ENCODE peak calls at places on chromosomes 1 and 21, in four cellular contexts. One of them, this sample, is unnamed.

GRCh38 chr1:184965889-184966860 is 8.1 kb downstream of the NIBAN1 start:
- DNase-seq in H1: no peak
- DNase-seq in natural killer cell: no peak
- DNase-seq in astrocyte: peak
- DNase-seq in this sample: peak

GRCh38 chr1:224763126-224763764 is 147.1 kb downstream of the CNIH3 start:
- DNase-seq in natural killer cell: no peak
- DNase-seq in H1: no peak
- DNase-seq in astrocyte: no peak
- DNase-seq in this sample: peak

GRCh38 chr1:41351262-41352151 is 9.7 kb upstream of the FOXO6 start:
- DNase-seq in astrocyte: no peak
- DNase-seq in H1: no peak
- DNase-seq in natural killer cell: peak
- DNase-seq in this sample: no peak

GRCh38 chr1:27496604-27497155 is 6.7 kb upstream of the WASF2 start:
- DNase-seq in natural killer cell: no peak
- DNase-seq in H1: no peak
- DNase-seq in astrocyte: peak
- DNase-seq in this sample: peak

GRCh38 chr21:24375201-24375600 is 1232.1 kb downstream of the MRPL39 start:
- DNase-seq in H1: no peak
- DNase-seq in natural killer cell: no peak
- DNase-seq in astrocyte: no peak
- DNase-seq in this sample: no peak

GRCh38 chr1:91924146-91924545 is 25.1 kb upstream of the BRDT start:
- DNase-seq in natural killer cell: no peak
- DNase-seq in H1: no peak
- DNase-seq in astrocyte: peak
- DNase-seq in this sample: peak

GRCh38 chr1:197471248-197472035 is 203.4 kb downstream of the CRB1 start:
- DNase-seq in natural killer cell: no peak
- DNase-seq in H1: no peak
- DNase-seq in astrocyte: peak
- DNase-seq in this sample: no peak

GRCh38 chr1:157234705-157235273 is 96.6 kb upstream of the ETV3 start:
- DNase-seq in astrocyte: no peak
- DNase-seq in natural killer cell: no peak
- DNase-seq in H1: no peak
- DNase-seq in this sample: no peak

GRCh38 chr1:211616231-211617031 is 37.5 kb upstream of the SLC30A1 start:
- DNase-seq in H1: no peak
- DNase-seq in astrocyte: peak
- DNase-seq in natural killer cell: no peak
- DNase-seq in this sample: no peak

GRCh38 chr1:86915737-86916235 is 1.4 kb downstream of the HS2ST1 start:
- DNase-seq in natural killer cell: no peak
- DNase-seq in astrocyte: no peak
- DNase-seq in H1: no peak
- DNase-seq in this sample: peak

GRCh38 chr1:209412036-209412435 is 171.5 kb upstream of the CAMK1G start:
- DNase-seq in H1: no peak
- DNase-seq in astrocyte: no peak
- DNase-seq in natural killer cell: no peak
- DNase-seq in this sample: peak

GRCh38 chr1:41905103-41905675 is 13.5 kb downstream of the HIVEP3 start:
- DNase-seq in H1: no peak
- DNase-seq in astrocyte: no peak
- DNase-seq in natural killer cell: no peak
- DNase-seq in this sample: no peak

GRCh38 chr21:40615503-40616376 is 231.2 kb downstream of the DSCAM start:
- DNase-seq in natural killer cell: no peak
- DNase-seq in astrocyte: peak
- DNase-seq in H1: no peak
- DNase-seq in this sample: no peak

GRCh38 chr1:233584931-233585330 is 29.0 kb upstream of the KCNK1 start:
- DNase-seq in H1: no peak
- DNase-seq in natural killer cell: no peak
- DNase-seq in astrocyte: no peak
- DNase-seq in this sample: no peak

GRCh38 chr1:204858381-204858821 is 12.3 kb upstream of the NFASC start:
- DNase-seq in astrocyte: no peak
- DNase-seq in natural killer cell: no peak
- DNase-seq in H1: no peak
- DNase-seq in this sample: peak

GRCh38 chr1:220769205-220769604 is 17.5 kb upstream of the MTARC1 start:
- DNase-seq in H1: no peak
- DNase-seq in astrocyte: no peak
- DNase-seq in natural killer cell: no peak
- DNase-seq in this sample: no peak

GRCh38 chr1:192270398-192270797 is 46.4 kb upstream of the RGS21 start:
- DNase-seq in astrocyte: no peak
- DNase-seq in H1: no peak
- DNase-seq in natural killer cell: no peak
- DNase-seq in this sample: no peak

GRCh38 chr1:234608026-234608719 is 1.8 kb downstream of the IRF2BP2 start:
- DNase-seq in natural killer cell: peak
- DNase-seq in H1: no peak
- DNase-seq in astrocyte: peak
- DNase-seq in this sample: peak
- TF ChIP-seq CTCF in natural killer cell: no peak
- TF ChIP-seq CTCF in H1: no peak
- TF ChIP-seq CTCF in astrocyte: no peak
- TF ChIP-seq CTCF in this sample: no peak

GRCh38 chr1:32062867-32063230 is 9.9 kb upstream of the TMEM39B start:
- DNase-seq in astrocyte: peak
- DNase-seq in natural killer cell: no peak
- DNase-seq in H1: no peak
- DNase-seq in this sample: peak

GRCh38 chr1:32066489-32066873 is 6.3 kb upstream of the TMEM39B start:
- DNase-seq in natural killer cell: no peak
- DNase-seq in astrocyte: peak
- DNase-seq in H1: no peak
- DNase-seq in this sample: peak

GRCh38 chr1:32068891-32069590 is 3.7 kb upstream of the TMEM39B start:
- DNase-seq in H1: no peak
- DNase-seq in astrocyte: peak
- DNase-seq in natural killer cell: no peak
- DNase-seq in this sample: peak

GRCh38 chr1:32060914-32061313 is 11.8 kb upstream of the TMEM39B start:
- DNase-seq in natural killer cell: no peak
- DNase-seq in H1: no peak
- DNase-seq in astrocyte: no peak
- DNase-seq in this sample: no peak

GRCh38 chr1:32063261-32063681 is 9.5 kb upstream of the TMEM39B start:
- DNase-seq in H1: no peak
- DNase-seq in natural killer cell: no peak
- DNase-seq in astrocyte: peak
- DNase-seq in this sample: peak
- TF ChIP-seq CTCF in H1: no peak
- TF ChIP-seq CTCF in natural killer cell: peak
- TF ChIP-seq CTCF in astrocyte: peak
- TF ChIP-seq CTCF in this sample: peak

GRCh38 chr21:32994305-32994704 is 31.4 kb upstream of the OLIG2 start:
- DNase-seq in natural killer cell: no peak
- DNase-seq in H1: no peak
- DNase-seq in astrocyte: no peak
- DNase-seq in this sample: peak
- TF ChIP-seq CTCF in natural killer cell: peak
- TF ChIP-seq CTCF in H1: no peak
- TF ChIP-seq CTCF in astrocyte: peak
- TF ChIP-seq CTCF in this sample: peak

DNA sequence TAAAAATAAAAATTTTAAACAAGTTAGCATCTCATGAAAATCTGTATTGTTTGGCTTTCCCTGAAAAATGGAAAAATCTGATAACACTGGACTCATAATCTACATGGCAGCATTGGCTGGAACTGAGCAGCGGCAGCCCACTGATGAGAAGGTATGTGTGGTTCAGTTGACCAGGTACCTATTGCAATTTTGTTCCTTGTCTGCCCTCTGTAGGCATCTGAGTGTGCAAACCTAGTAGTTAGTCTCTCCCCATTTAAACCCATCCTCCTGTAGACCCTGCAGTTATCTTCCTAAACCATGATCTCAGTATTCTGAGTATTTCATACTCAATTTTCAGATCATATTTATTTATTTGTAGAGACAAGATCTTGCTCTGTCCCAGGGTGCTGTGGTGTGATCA is 59.4 kb upstream of the SERBP1 start:
- DNase-seq in astrocyte: peak
- DNase-seq in natural killer cell: no peak
- DNase-seq in H1: no peak
- DNase-seq in this sample: peak
- TF ChIP-seq CTCF in astrocyte: no peak
- TF ChIP-seq CTCF in natural killer cell: no peak
- TF ChIP-seq CTCF in H1: no peak
- TF ChIP-seq CTCF in this sample: peak

GRCh38 chr1:39006726-39007645 is 15.9 kb downstream of the AKIRIN1 start:
- DNase-seq in astrocyte: no peak
- DNase-seq in H1: no peak
- DNase-seq in natural killer cell: no peak
- DNase-seq in this sample: no peak
- TF ChIP-seq CTCF in astrocyte: no peak
- TF ChIP-seq CTCF in H1: no peak
- TF ChIP-seq CTCF in natural killer cell: no peak
- TF ChIP-seq CTCF in this sample: no peak

DNA sequence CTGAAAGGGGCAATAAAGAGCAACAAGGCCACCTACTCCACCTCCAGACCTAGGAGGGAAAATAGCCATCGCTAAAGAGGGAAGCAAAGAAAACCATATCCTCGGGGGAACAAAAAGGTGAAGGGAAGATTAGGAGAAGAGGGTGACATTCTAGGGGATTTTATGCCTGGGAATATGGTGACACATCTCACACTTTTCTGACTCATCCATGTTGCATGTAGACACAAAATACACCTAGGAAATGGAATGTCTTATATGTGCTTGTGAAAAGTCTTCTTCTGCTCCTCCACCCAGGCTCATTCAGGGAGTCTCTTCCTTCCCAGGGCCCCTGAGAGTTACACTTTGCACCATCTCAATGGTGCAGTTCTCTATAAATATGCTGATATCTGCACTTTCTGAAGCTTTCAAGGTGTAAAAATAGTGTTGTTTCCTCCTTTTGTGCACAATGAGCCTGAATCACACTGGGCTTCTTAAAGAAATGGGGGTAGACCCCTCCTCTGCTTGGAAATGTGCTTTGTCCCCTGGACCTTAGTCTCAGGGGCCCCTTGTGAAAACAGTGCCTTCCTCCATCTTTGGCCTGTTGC is 195.9 kb downstream of the CYYR1 start:
- DNase-seq in H1: no peak
- DNase-seq in astrocyte: no peak
- DNase-seq in natural killer cell: no peak
- DNase-seq in this sample: no peak
- TF ChIP-seq CTCF in H1: no peak
- TF ChIP-seq CTCF in astrocyte: no peak
- TF ChIP-seq CTCF in natural killer cell: no peak
- TF ChIP-seq CTCF in this sample: no peak

GRCh38 chr1:11059990-11060948 is at the start of gene SRM:
- DNase-seq in astrocyte: peak
- DNase-seq in natural killer cell: peak
- DNase-seq in H1: no peak
- DNase-seq in this sample: peak

GRCh38 chr1:11057477-11057876 is 2.3 kb downstream of the SRM start:
- DNase-seq in H1: no peak
- DNase-seq in astrocyte: no peak
- DNase-seq in natural killer cell: no peak
- DNase-seq in this sample: no peak

GRCh38 chr1:11058026-11058425 is 1.8 kb downstream of the SRM start:
- DNase-seq in astrocyte: no peak
- DNase-seq in natural killer cell: no peak
- DNase-seq in H1: no peak
- DNase-seq in this sample: no peak

GRCh38 chr1:11058595-11059165 is 1.1 kb downstream of the SRM start:
- DNase-seq in astrocyte: no peak
- DNase-seq in natural killer cell: no peak
- DNase-seq in H1: no peak
- DNase-seq in this sample: no peak

GRCh38 chr1:11059166-11059989 is 440 bp downstream of the SRM start:
- DNase-seq in natural killer cell: no peak
- DNase-seq in H1: no peak
- DNase-seq in astrocyte: no peak
- DNase-seq in this sample: no peak
- TF ChIP-seq CTCF in natural killer cell: no peak
- TF ChIP-seq CTCF in H1: no peak
- TF ChIP-seq CTCF in astrocyte: no peak
- TF ChIP-seq CTCF in this sample: no peak

DNA sequence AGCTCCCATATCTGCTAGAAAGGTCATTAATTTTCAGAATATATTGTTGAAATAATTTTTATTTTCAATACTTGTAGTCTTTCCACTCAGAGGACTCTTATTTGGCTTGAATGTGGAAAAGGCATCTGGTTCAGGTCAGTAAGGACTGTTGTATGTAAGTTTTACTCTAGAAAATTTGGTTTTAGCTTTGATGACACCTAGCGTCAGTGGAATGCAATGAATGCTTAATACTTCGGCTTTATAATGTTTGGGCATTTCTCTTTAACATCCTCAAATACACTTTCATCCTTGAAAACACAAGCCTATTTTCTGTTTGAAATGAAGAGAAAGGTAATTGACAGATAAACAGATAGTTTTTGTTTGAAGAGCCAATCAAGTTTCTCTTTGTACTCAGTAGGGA is 63.3 kb downstream of the LRRC40 start:
- DNase-seq in H1: no peak
- DNase-seq in natural killer cell: no peak
- DNase-seq in astrocyte: no peak
- DNase-seq in this sample: peak
- TF ChIP-seq CTCF in H1: no peak
- TF ChIP-seq CTCF in natural killer cell: no peak
- TF ChIP-seq CTCF in astrocyte: peak
- TF ChIP-seq CTCF in this sample: peak

This sample was measured in AG10803.